ENCODE peak calls at places on chromosome 13, in five cellular contexts. T, C, L, X and U are unnamed samples. For H3K9me3, the result is how much of the 10 kb centered on the place peaks cover.

GRCh38 chr13:23445794-23446193 is 12.3 kb upstream of the SACS start:
- DNase-seq in T (no peak), C (no peak), L (no peak), X (no peak), U (no peak)

GRCh38 chr13:66353664-66354063 is 876.5 kb downstream of the PCDH9 start:
- DNase-seq in T (no peak), C (no peak), L (no peak), X (no peak), U (no peak)

GRCh38 chr13:98942485-98942884 is 35.4 kb downstream of the DOCK9 start:
- DNase-seq in T (no peak), C (no peak), L (no peak), X (no peak), U (no peak)

GRCh38 chr13:40146586-40147240 is 491.3 kb downstream of the COG6 start:
- DNase-seq in T (no peak), C (no peak), L (no peak), X (no peak), U (no peak)

GRCh38 chr13:35797946-35798345 is 321.5 kb upstream of the MAB21L1 start:
- DNase-seq in T (no peak), C (no peak), L (no peak), X (no peak), U (no peak)

GRCh38 chr13:22455036-22455435 is 725.7 kb upstream of the SGCG start:
- DNase-seq in T (no peak), C (no peak), L (no peak), X (no peak), U (no peak)

GRCh38 chr13:100254002-100254401 is 165.1 kb downstream of the PCCA start:
- DNase-seq in T (no peak), C (no peak), L (no peak), X (no peak), U (no peak)

GRCh38 chr13:35724480-35724879 is 248.0 kb upstream of the MAB21L1 start:
- DNase-seq in T (no peak), C (no peak), L (no peak), X (no peak), U (no peak)

GRCh38 chr13:43307221-43307920 is 284.0 kb downstream of the DNAJC15 start:
- DNase-seq in T (no peak), C (no peak), L (no peak), X (no peak), U (no peak)

GRCh38 chr13:78689011-78689410 is 30.1 kb upstream of the OBI1 start:
- DNase-seq in T (no peak), C (no peak), L (no peak), X (peak), U (no peak)

GRCh38 chr13:71087432-71087831 is 779.6 kb downstream of the DACH1 start:
- DNase-seq in T (no peak), C (no peak), L (no peak), X (no peak), U (no peak)

GRCh38 chr13:111359237-111359915 is 38.9 kb downstream of the TEX29 start:
- DNase-seq in T (no peak), C (no peak), L (no peak), X (no peak), U (no peak)

GRCh38 chr13:78660130-78660857 is 1.3 kb upstream of the OBI1 start:
- DNase-seq in T (no peak), C (no peak), L (peak), X (peak), U (peak)

GRCh38 chr13:101465877-101466276 is 13.4 kb downstream of the ITGBL1 start:
- DNase-seq in T (no peak), C (no peak), L (no peak), X (no peak), U (no peak)

GRCh38 chr13:40350283-40350992 is 316.0 kb downstream of the FOXO1 start:
- DNase-seq in T (no peak), C (no peak), L (no peak), X (no peak), U (no peak)

GRCh38 chr13:106286811-106287210 is 248.7 kb downstream of the EFNB2 start:
- DNase-seq in T (no peak), C (no peak), L (no peak), X (no peak), U (no peak)

GRCh38 chr13:42312817-42313431 is 41.0 kb downstream of the AKAP11 start:
- DNase-seq in T (no peak), C (no peak), L (no peak), X (no peak), U (no peak)

GRCh38 chr13:73000027-73000674 is 58.7 kb upstream of the KLF5 start:
- DNase-seq in T (no peak), C (no peak), L (no peak), X (no peak), U (no peak)

GRCh38 chr13:40777166-40777956 is 6.4 kb upstream of the MRPS31 start:
- DNase-seq in T (no peak), C (no peak), L (peak), X (peak), U (no peak)

GRCh38 chr13:59447846-59448620 is 715.7 kb downstream of the DIAPH3 start:
- DNase-seq in T (no peak), C (no peak), L (no peak), X (no peak), U (no peak)

GRCh38 chr13:84237181-84237580 is 354.9 kb upstream of the SLITRK1 start:
- DNase-seq in T (no peak), C (no peak), L (no peak), X (no peak), U (no peak)

GRCh38 chr13:79307866-79308298 is 98.2 kb downstream of the RBM26 start:
- DNase-seq in T (no peak), C (peak), L (no peak), X (peak), U (no peak)

GRCh38 chr13:30112602-30113435 is 194.5 kb downstream of the KATNAL1 start:
- DNase-seq in T (peak), C (peak), L (peak), X (peak), U (peak)
- TF ChIP-seq POLR2A in T (peak), C (no peak), L (no peak), X (no peak), U (no peak)

GRCh38 chr13:20415288-20415644 is 110.4 kb downstream of the CRYL1 start:
- DNase-seq in T (no peak), C (no peak), L (no peak), X (no peak), U (no peak)
- TF ChIP-seq CTCF in T (no peak), C (no peak), L (no peak), X (no peak), U (no peak)

GRCh38 chr13:19052931-19053330 is 128.7 kb downstream of the TUBA3C start:
- DNase-seq in T (no peak), C (no peak), L (no peak), X (no peak), U (no peak)
- H3K9me3 ChIP-seq in T (under half), C (under half), L (under half), X (under half), U (under half)

DNA sequence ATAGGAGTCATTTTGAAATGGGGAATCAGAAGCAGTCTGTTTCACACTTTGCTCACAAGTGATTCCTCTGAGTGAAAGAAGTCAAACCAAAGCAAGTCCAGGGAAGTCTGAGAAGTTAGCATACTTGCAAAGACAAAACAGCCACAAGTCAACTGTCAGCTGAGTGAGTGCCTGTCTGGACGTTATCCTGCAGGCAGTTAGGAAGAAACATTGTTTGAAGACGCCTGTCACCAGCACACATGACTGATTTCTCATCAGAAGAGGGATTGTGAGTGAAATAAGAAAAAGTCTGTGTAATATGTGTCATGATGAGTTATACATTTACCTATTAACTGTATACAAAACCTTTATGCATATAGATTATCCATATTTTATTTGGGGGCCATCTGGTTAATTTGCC is 153.6 kb downstream of the KCNRG start:
- DNase-seq in T (no peak), C (no peak), L (no peak), X (no peak), U (no peak)
- TF ChIP-seq POLR2A in T (no peak), C (no peak), L (no peak), X (no peak), U (no peak)

GRCh38 chr13:49869514-49869913 is 66.6 kb downstream of the SPRYD7 start:
- DNase-seq in T (no peak), C (no peak), L (no peak), X (peak), U (no peak)
- TF ChIP-seq CTCF in T (peak), C (peak), L (no peak), X (peak), U (no peak)

GRCh38 chr13:29125934-29126424 is 305.8 kb downstream of the MTUS2 start:
- DNase-seq in T (no peak), C (no peak), L (no peak), X (no peak), U (no peak)

GRCh38 chr13:29131881-29132668 is 311.9 kb downstream of the MTUS2 start:
- DNase-seq in T (peak), C (no peak), L (no peak), X (no peak), U (no peak)

GRCh38 chr13:29125145-29125933 is 305.2 kb downstream of the MTUS2 start:
- DNase-seq in T (no peak), C (no peak), L (no peak), X (no peak), U (no peak)

GRCh38 chr13:29131159-29131558 is 311.0 kb downstream of the MTUS2 start:
- DNase-seq in T (no peak), C (no peak), L (no peak), X (no peak), U (no peak)

GRCh38 chr13:29129616-29130015 is 309.5 kb downstream of the MTUS2 start:
- DNase-seq in T (no peak), C (no peak), L (no peak), X (no peak), U (no peak)
- H3K9me3 ChIP-seq in T (under half), C (under half), L (under half), X (under half), U (under half)

GRCh38 chr13:39036212-39036611 is 1.7 kb downstream of the PROSER1 start:
- DNase-seq in T (no peak), C (no peak), L (no peak), X (no peak), U (no peak)

GRCh38 chr13:39037410-39037879 is 444 bp downstream of the PROSER1 start:
- DNase-seq in T (no peak), C (no peak), L (no peak), X (no peak), U (no peak)

GRCh38 chr13:39038569-39038898 is 278 bp downstream of the NHLRC3 start:
- DNase-seq in T (peak), C (no peak), L (no peak), X (peak), U (no peak)

GRCh38 chr13:39039033-39039432 is 777 bp downstream of the NHLRC3 start:
- DNase-seq in T (no peak), C (no peak), L (no peak), X (no peak), U (no peak)

GRCh38 chr13:39037880-39038568 is at the start of the genes NHLRC3 and PROSER1:
- DNase-seq in T (peak), C (peak), L (peak), X (peak), U (peak)
- TF ChIP-seq POLR2A in T (peak), C (peak), L (peak), X (no peak), U (peak)

GRCh38 chr13:27125357-27126282 is 46.0 kb downstream of the USP12 start:
- DNase-seq in T (no peak), C (no peak), L (no peak), X (no peak), U (no peak)
- TF ChIP-seq CTCF in T (no peak), C (no peak), L (no peak), X (no peak), U (no peak)

GRCh38 chr13:47959468-47960088 is 41.5 kb downstream of the SUCLA2 start:
- DNase-seq in T (no peak), C (no peak), L (no peak), X (no peak), U (no peak)
- H3K9me3 ChIP-seq in T (under half), C (under half), L (under half), X (under half), U (under half)